ENCODE peak calls at places on chromosome 4, in seven cellular contexts. E is SK-N-SH, X is A549, K is K562, P is GM23338, F is HepG2, U is HCT116. H is an unnamed sample. For H3K4me1, the result is how much of the 10 kb centered on the place peaks cover.

GRCh38 chr4:28251831-28252230 is 1391.2 kb downstream of the STIM2 start:
- DNase-seq in U (no peak), K (no peak), F (no peak), E (no peak), X (no peak), P (no peak), H (no peak)

GRCh38 chr4:8599657-8600056 is 7.1 kb downstream of the CPZ start:
- DNase-seq in F (no peak), P (no peak), E (no peak), K (peak), X (peak), U (peak), H (no peak)

GRCh38 chr4:71520850-71521249 is 182.0 kb downstream of the SLC4A4 start:
- DNase-seq in U (no peak), X (no peak), F (no peak), P (no peak), K (no peak), E (no peak), H (no peak)

GRCh38 chr4:114384629-114385028 is 214.0 kb upstream of the UGT8 start:
- DNase-seq in F (peak), X (peak), U (peak), K (no peak), P (peak), E (peak), H (no peak)

GRCh38 chr4:1113311-1114009 is at the start of gene RNF212:
- DNase-seq in F (no peak), X (peak), P (peak), K (no peak), E (peak), U (no peak), H (no peak)

GRCh38 chr4:1099270-1099669 is 14.1 kb downstream of the RNF212 start:
- DNase-seq in U (no peak), F (no peak), X (no peak), K (no peak), E (peak), P (no peak), H (no peak)

GRCh38 chr4:76987685-76988084 is 38.1 kb downstream of the SEPTIN11 start:
- DNase-seq in P (no peak), E (no peak), K (no peak), F (no peak), U (no peak), X (no peak), H (no peak)

GRCh38 chr4:3385719-3386440 is 55.9 kb upstream of the HGFAC start:
- DNase-seq in X (no peak), P (no peak), F (no peak), E (no peak), K (no peak), U (no peak), H (no peak)

GRCh38 chr4:8582941-8583654 is 2.9 kb downstream of the GPR78 start:
- DNase-seq in U (no peak), X (no peak), F (no peak), E (peak), P (no peak), K (no peak), H (no peak)

GRCh38 chr4:6420972-6421371 is 51.4 kb downstream of the PPP2R2C start:
- DNase-seq in U (no peak), P (no peak), X (no peak), E (no peak), K (peak), F (no peak), H (no peak)

GRCh38 chr4:22595684-22596083 is 79.8 kb upstream of the ADGRA3 start:
- DNase-seq in F (no peak), U (no peak), E (peak), X (no peak), P (no peak), K (no peak), H (no peak)

GRCh38 chr4:26124753-26125236 is 196.0 kb upstream of the RBPJ start:
- DNase-seq in X (no peak), F (no peak), U (peak), K (no peak), P (peak), E (no peak), H (no peak)

GRCh38 chr4:85147481-85148076 is 181.1 kb upstream of the WDFY3 start:
- DNase-seq in U (peak), X (peak), E (peak), F (peak), P (peak), K (peak), H (peak)

GRCh38 chr4:154473497-154473896 is 18.1 kb downstream of the DCHS2 start:
- DNase-seq in F (no peak), U (no peak), P (no peak), E (no peak), K (peak), X (no peak), H (no peak)

GRCh38 chr4:83569967-83570366 is 34.1 kb downstream of the GPAT3 start:
- DNase-seq in K (no peak), F (no peak), X (no peak), E (no peak), U (no peak), P (no peak), H (no peak)

GRCh38 chr4:153345011-153345981 is 808 bp downstream of the MND1 start:
- DNase-seq in K (peak), P (peak), X (peak), E (peak), F (peak), U (peak), H (no peak)

GRCh38 chr4:100106982-100107381 is 83.3 kb downstream of the DDIT4L start:
- DNase-seq in E (no peak), K (no peak), F (no peak), P (no peak), U (no peak), X (no peak), H (no peak)
- TF ChIP-seq REST in E (no peak), K (no peak), F (no peak), P (no peak), U (no peak), X (no peak), H (no peak)

DNA sequence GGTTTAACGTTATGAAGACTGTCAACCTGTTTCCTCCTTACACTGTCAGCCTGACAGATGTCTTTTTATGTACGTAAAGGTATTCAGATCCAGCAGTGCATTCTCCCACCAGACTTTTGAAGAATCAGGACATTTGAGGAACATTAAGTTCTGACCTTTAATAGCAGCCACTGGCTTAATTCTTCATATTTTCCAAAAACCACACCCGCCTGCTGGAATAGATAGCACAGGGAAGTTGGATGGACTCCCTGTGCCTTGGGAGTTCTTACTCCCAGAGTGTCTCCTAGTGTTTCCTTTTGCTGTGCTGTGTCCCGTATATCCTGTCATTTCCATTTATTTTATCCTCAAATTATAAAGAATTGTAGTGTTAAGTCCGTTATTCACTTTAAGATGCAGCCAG is 94.5 kb downstream of the AFF1 start:
- DNase-seq in F (no peak), X (no peak), K (no peak), P (no peak), E (no peak), U (no peak), H (no peak)
- H3K4me1 ChIP-seq in F (half or more), X (half or more), K (under half), P (half or more), E (under half), U (under half), H (under half)

DNA sequence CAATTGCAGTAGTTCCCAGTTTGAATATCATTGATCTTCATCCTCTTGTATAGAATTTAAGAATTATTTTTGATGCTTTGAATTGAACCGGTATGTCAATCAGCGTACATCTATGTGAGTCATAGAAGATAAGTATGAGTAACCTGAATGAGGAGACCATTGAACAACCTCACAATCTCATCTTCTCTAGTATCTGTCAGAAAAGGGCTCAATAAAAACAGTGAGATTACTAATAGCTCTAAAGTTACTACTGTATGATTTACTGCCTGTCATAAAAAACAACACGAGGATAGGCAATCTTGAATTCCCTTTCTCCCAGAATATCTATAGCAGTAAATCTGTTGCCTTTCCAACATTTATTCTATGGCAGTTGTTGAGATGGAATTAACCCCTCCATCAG is 36.1 kb downstream of the PHOX2B start:
- DNase-seq in K (no peak), U (no peak), E (no peak), X (no peak), F (no peak), P (no peak), H (no peak)
- H3K4me3 ChIP-seq in K (no peak), U (no peak), E (no peak), X (no peak), F (no peak), P (no peak), H (no peak)

DNA sequence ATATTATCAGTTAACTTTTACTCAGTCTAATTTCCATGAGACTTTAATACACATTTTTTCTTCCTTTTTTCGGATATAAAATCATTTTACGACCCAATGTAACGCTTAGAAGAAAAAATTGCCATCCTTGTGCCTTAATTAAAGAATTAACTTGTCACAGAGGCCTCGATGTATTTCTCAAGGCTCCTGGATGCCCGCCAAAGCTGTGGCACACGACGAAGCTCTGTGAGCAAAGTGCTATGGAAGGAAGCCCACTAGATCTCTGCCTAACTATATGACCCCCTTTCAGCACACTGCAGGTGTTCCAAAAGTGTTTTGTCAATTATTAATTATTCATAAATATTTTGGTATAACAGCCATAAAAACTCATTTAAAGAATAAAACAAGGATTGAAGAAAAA is 54.4 kb downstream of the TAPT1 start:
- DNase-seq in X (no peak), E (no peak), P (no peak), U (no peak), K (no peak), F (no peak), H (no peak)
- TF ChIP-seq REST in X (no peak), E (no peak), P (no peak), U (no peak), K (no peak), F (no peak), H (no peak)

H was measured in Panc1.